ENCODE peak calls at places on chromosomes 13 and 19, in five cellular contexts. L, E, H, D and S are unnamed samples.
A peak's percentile ranks its signal among the peaks of the same experiment; 100 is the strongest.

GRCh38 chr19:16328824-16329482 is 4.3 kb downstream of the KLF2 start:
- DNase-seq in H (peak; percentile 13), E (no peak), D (no peak), L (no peak), S (no peak)

GRCh38 chr13:92967923-92968322 is 258.7 kb upstream of the GPC6 start:
- DNase-seq in L (peak; percentile 11), H (no peak), D (no peak), E (no peak), S (no peak)

GRCh38 chr13:29227560-29227959 is 367.9 kb downstream of the SLC7A1 start:
- DNase-seq in D (no peak), E (no peak), H (no peak), L (no peak), S (no peak)

GRCh38 chr13:66353664-66354063 is 876.5 kb downstream of the PCDH9 start:
- DNase-seq in H (no peak), D (no peak), E (no peak), L (no peak), S (no peak)

GRCh38 chr13:98514268-98514667 is 62.6 kb downstream of the STK24 start:
- DNase-seq in D (no peak), E (no peak), H (no peak), L (no peak), S (no peak)

GRCh38 chr13:100363874-100364273 is 224.7 kb downstream of the GGACT start:
- DNase-seq in E (no peak), D (no peak), L (no peak), H (no peak), S (no peak)

GRCh38 chr19:29467824-29468401 is 57.9 kb upstream of the VSTM2B start:
- DNase-seq in D (peak; percentile 4), E (no peak), H (peak; percentile 41), L (peak; percentile 1), S (peak; percentile 25)

GRCh38 chr19:49718511-49718910 is 27.6 kb downstream of the CPT1C start:
- DNase-seq in L (no peak), H (no peak), E (no peak), D (no peak), S (no peak)

GRCh38 chr19:7255631-7256030 is 38.6 kb downstream of the INSR start:
- DNase-seq in D (no peak), E (no peak), H (no peak), L (no peak), S (no peak)

GRCh38 chr13:96020155-96020575 is 33.0 kb downstream of the UGGT2 start:
- DNase-seq in E (no peak), H (peak; percentile 59), L (peak; percentile 40), D (peak; percentile 28), S (peak; percentile 5)

GRCh38 chr19:44575116-44575700 is 38.2 kb upstream of the IGSF23 start:
- DNase-seq in D (no peak), L (no peak), E (no peak), H (peak; percentile 14), S (no peak)

GRCh38 chr13:99382428-99383133 is 75.4 kb upstream of the GPR183 start:
- DNase-seq in H (no peak), E (no peak), D (no peak), L (no peak), S (no peak)

GRCh38 chr13:98433654-98434053 is 143.3 kb downstream of the STK24 start:
- DNase-seq in E (no peak), L (no peak), D (no peak), H (no peak), S (no peak)

GRCh38 chr19:30666301-30666803 is 294.2 kb downstream of the ZNF536 start:
- DNase-seq in H (peak; percentile 82), L (peak; percentile 75), D (no peak), E (peak; percentile 59), S (peak; percentile 25)

GRCh38 chr19:48244289-48244688 is 11.4 kb downstream of the CARD8 start:
- DNase-seq in E (no peak), H (no peak), L (no peak), D (no peak), S (no peak)

GRCh38 chr13:49587311-49587847 is 2.0 kb upstream of the RCBTB1 start:
- DNase-seq in H (no peak), D (no peak), L (peak; percentile 16), E (no peak), S (no peak)

GRCh38 chr13:50916701-50917184 is 7.2 kb downstream of the RNASEH2B start:
- DNase-seq in D (no peak), H (no peak), E (no peak), L (no peak), S (no peak)